ENCODE peak calls at places on chromosomes 4 and X, in seven cellular contexts. One of them, this sample, is unnamed.

GRCh38 chrX:120664081-120664480 is 34.2 kb upstream of the C1GALT1C1 start:
- DNase-seq in progenitor cell of endocrine pancreas: no peak
- DNase-seq in activated T-helper 1 cell treated with anti-CD3 and anti-CD28 coated beads, Interleukin-2, amount 50 U/mL, for 16 hours: no peak
- DNase-seq in AG08396: no peak
- DNase-seq in left lung: no peak
- DNase-seq in stimulated activated naive B cell treated with anti-CD40 and anti-IgM and Interleukin-4, amounts not matched to agents 10 μg/mL and 1 μg/mL and 100 μg/mL, for 72 hours: no peak
- DNase-seq in upper lobe of right lung: no peak
- DNase-seq in this sample: no peak

GRCh38 chr4:165006457-165006856 is 25.3 kb upstream of the TRIM60 start:
- DNase-seq in activated T-helper 1 cell treated with anti-CD3 and anti-CD28 coated beads, Interleukin-2, amount 50 U/mL, for 16 hours: no peak
- DNase-seq in stimulated activated naive B cell treated with anti-CD40 and anti-IgM and Interleukin-4, amounts not matched to agents 10 μg/mL and 1 μg/mL and 100 μg/mL, for 72 hours: no peak
- DNase-seq in AG08396: no peak
- DNase-seq in left lung: no peak
- DNase-seq in upper lobe of right lung: no peak
- DNase-seq in progenitor cell of endocrine pancreas: no peak
- DNase-seq in this sample: no peak

GRCh38 chr4:38179690-38180299 is 219.6 kb downstream of the PTTG2 start:
- DNase-seq in progenitor cell of endocrine pancreas: peak; percentile 71
- DNase-seq in left lung: peak; percentile 69
- DNase-seq in activated T-helper 1 cell treated with anti-CD3 and anti-CD28 coated beads, Interleukin-2, amount 50 U/mL, for 16 hours: peak; percentile 55
- DNase-seq in stimulated activated naive B cell treated with anti-CD40 and anti-IgM and Interleukin-4, amounts not matched to agents 10 μg/mL and 1 μg/mL and 100 μg/mL, for 72 hours: peak; percentile 52
- DNase-seq in upper lobe of right lung: peak; percentile 68
- DNase-seq in AG08396: peak; percentile 67
- DNase-seq in this sample: peak; percentile 85

GRCh38 chr4:136241221-136241986 is 1290.9 kb downstream of the PCDH18 start:
- DNase-seq in AG08396: no peak
- DNase-seq in progenitor cell of endocrine pancreas: no peak
- DNase-seq in left lung: no peak
- DNase-seq in stimulated activated naive B cell treated with anti-CD40 and anti-IgM and Interleukin-4, amounts not matched to agents 10 μg/mL and 1 μg/mL and 100 μg/mL, for 72 hours: no peak
- DNase-seq in activated T-helper 1 cell treated with anti-CD3 and anti-CD28 coated beads, Interleukin-2, amount 50 U/mL, for 16 hours: no peak
- DNase-seq in upper lobe of right lung: no peak
- DNase-seq in this sample: no peak

GRCh38 chrX:118116308-118117068 is at the start of gene KLHL13:
- DNase-seq in left lung: no peak
- DNase-seq in activated T-helper 1 cell treated with anti-CD3 and anti-CD28 coated beads, Interleukin-2, amount 50 U/mL, for 16 hours: no peak
- DNase-seq in progenitor cell of endocrine pancreas: peak; percentile 35
- DNase-seq in upper lobe of right lung: peak; percentile 58
- DNase-seq in AG08396: peak; percentile 82
- DNase-seq in stimulated activated naive B cell treated with anti-CD40 and anti-IgM and Interleukin-4, amounts not matched to agents 10 μg/mL and 1 μg/mL and 100 μg/mL, for 72 hours: no peak
- DNase-seq in this sample: peak; percentile 50

GRCh38 chrX:46819136-46819535 is 17.7 kb upstream of the RP2 start:
- DNase-seq in left lung: no peak
- DNase-seq in upper lobe of right lung: no peak
- DNase-seq in activated T-helper 1 cell treated with anti-CD3 and anti-CD28 coated beads, Interleukin-2, amount 50 U/mL, for 16 hours: no peak
- DNase-seq in AG08396: no peak
- DNase-seq in stimulated activated naive B cell treated with anti-CD40 and anti-IgM and Interleukin-4, amounts not matched to agents 10 μg/mL and 1 μg/mL and 100 μg/mL, for 72 hours: no peak
- DNase-seq in progenitor cell of endocrine pancreas: no peak
- DNase-seq in this sample: no peak

GRCh38 chr4:156197216-156197615 is 243.6 kb upstream of the CTSO start:
- DNase-seq in left lung: no peak
- DNase-seq in progenitor cell of endocrine pancreas: no peak
- DNase-seq in stimulated activated naive B cell treated with anti-CD40 and anti-IgM and Interleukin-4, amounts not matched to agents 10 μg/mL and 1 μg/mL and 100 μg/mL, for 72 hours: no peak
- DNase-seq in upper lobe of right lung: no peak
- DNase-seq in activated T-helper 1 cell treated with anti-CD3 and anti-CD28 coated beads, Interleukin-2, amount 50 U/mL, for 16 hours: no peak
- DNase-seq in AG08396: no peak
- DNase-seq in this sample: no peak

GRCh38 chrX:47745386-47745785 is 86.4 kb upstream of the UXT start:
- DNase-seq in stimulated activated naive B cell treated with anti-CD40 and anti-IgM and Interleukin-4, amounts not matched to agents 10 μg/mL and 1 μg/mL and 100 μg/mL, for 72 hours: no peak
- DNase-seq in AG08396: no peak
- DNase-seq in left lung: no peak
- DNase-seq in activated T-helper 1 cell treated with anti-CD3 and anti-CD28 coated beads, Interleukin-2, amount 50 U/mL, for 16 hours: no peak
- DNase-seq in upper lobe of right lung: no peak
- DNase-seq in progenitor cell of endocrine pancreas: no peak
- DNase-seq in this sample: no peak

GRCh38 chrX:53685711-53686110 is 808 bp downstream of the HUWE1 start:
- DNase-seq in progenitor cell of endocrine pancreas: no peak
- DNase-seq in activated T-helper 1 cell treated with anti-CD3 and anti-CD28 coated beads, Interleukin-2, amount 50 U/mL, for 16 hours: no peak
- DNase-seq in stimulated activated naive B cell treated with anti-CD40 and anti-IgM and Interleukin-4, amounts not matched to agents 10 μg/mL and 1 μg/mL and 100 μg/mL, for 72 hours: no peak
- DNase-seq in left lung: no peak
- DNase-seq in AG08396: no peak
- DNase-seq in upper lobe of right lung: no peak
- DNase-seq in this sample: no peak

GRCh38 chr4:16785800-16786527 is 112.5 kb downstream of the LDB2 start:
- DNase-seq in activated T-helper 1 cell treated with anti-CD3 and anti-CD28 coated beads, Interleukin-2, amount 50 U/mL, for 16 hours: no peak
- DNase-seq in AG08396: peak; percentile 12
- DNase-seq in progenitor cell of endocrine pancreas: no peak
- DNase-seq in stimulated activated naive B cell treated with anti-CD40 and anti-IgM and Interleukin-4, amounts not matched to agents 10 μg/mL and 1 μg/mL and 100 μg/mL, for 72 hours: no peak
- DNase-seq in upper lobe of right lung: no peak
- DNase-seq in left lung: no peak
- DNase-seq in this sample: no peak

GRCh38 chrX:69153060-69153730 is 12.1 kb downstream of the PJA1 start:
- DNase-seq in activated T-helper 1 cell treated with anti-CD3 and anti-CD28 coated beads, Interleukin-2, amount 50 U/mL, for 16 hours: no peak
- DNase-seq in upper lobe of right lung: no peak
- DNase-seq in stimulated activated naive B cell treated with anti-CD40 and anti-IgM and Interleukin-4, amounts not matched to agents 10 μg/mL and 1 μg/mL and 100 μg/mL, for 72 hours: no peak
- DNase-seq in AG08396: peak; percentile 39
- DNase-seq in progenitor cell of endocrine pancreas: no peak
- DNase-seq in left lung: no peak
- DNase-seq in this sample: peak; percentile 56

GRCh38 chrX:150548684-150549083 is 19.7 kb upstream of the MTM1 start:
- DNase-seq in stimulated activated naive B cell treated with anti-CD40 and anti-IgM and Interleukin-4, amounts not matched to agents 10 μg/mL and 1 μg/mL and 100 μg/mL, for 72 hours: no peak
- DNase-seq in progenitor cell of endocrine pancreas: no peak
- DNase-seq in activated T-helper 1 cell treated with anti-CD3 and anti-CD28 coated beads, Interleukin-2, amount 50 U/mL, for 16 hours: no peak
- DNase-seq in upper lobe of right lung: no peak
- DNase-seq in AG08396: peak; percentile 39
- DNase-seq in left lung: no peak
- DNase-seq in this sample: no peak

GRCh38 chr4:25020240-25020639 is 10.5 kb downstream of the LGI2 start:
- DNase-seq in activated T-helper 1 cell treated with anti-CD3 and anti-CD28 coated beads, Interleukin-2, amount 50 U/mL, for 16 hours: no peak
- DNase-seq in AG08396: no peak
- DNase-seq in upper lobe of right lung: no peak
- DNase-seq in stimulated activated naive B cell treated with anti-CD40 and anti-IgM and Interleukin-4, amounts not matched to agents 10 μg/mL and 1 μg/mL and 100 μg/mL, for 72 hours: no peak
- DNase-seq in left lung: no peak
- DNase-seq in progenitor cell of endocrine pancreas: no peak
- DNase-seq in this sample: no peak

GRCh38 chr4:84666444-84666843 is 83.5 kb downstream of the CDS1 start:
- DNase-seq in left lung: no peak
- DNase-seq in progenitor cell of endocrine pancreas: no peak
- DNase-seq in stimulated activated naive B cell treated with anti-CD40 and anti-IgM and Interleukin-4, amounts not matched to agents 10 μg/mL and 1 μg/mL and 100 μg/mL, for 72 hours: no peak
- DNase-seq in activated T-helper 1 cell treated with anti-CD3 and anti-CD28 coated beads, Interleukin-2, amount 50 U/mL, for 16 hours: no peak
- DNase-seq in upper lobe of right lung: no peak
- DNase-seq in AG08396: no peak
- DNase-seq in this sample: no peak

GRCh38 chr4:169565606-169566351 is 46.6 kb downstream of the NEK1 start:
- DNase-seq in left lung: no peak
- DNase-seq in progenitor cell of endocrine pancreas: no peak
- DNase-seq in stimulated activated naive B cell treated with anti-CD40 and anti-IgM and Interleukin-4, amounts not matched to agents 10 μg/mL and 1 μg/mL and 100 μg/mL, for 72 hours: no peak
- DNase-seq in activated T-helper 1 cell treated with anti-CD3 and anti-CD28 coated beads, Interleukin-2, amount 50 U/mL, for 16 hours: no peak
- DNase-seq in upper lobe of right lung: no peak
- DNase-seq in AG08396: no peak
- DNase-seq in this sample: no peak

GRCh38 chr4:76011700-76012387 is 4.5 kb upstream of the CXCL9 start:
- DNase-seq in left lung: no peak
- DNase-seq in stimulated activated naive B cell treated with anti-CD40 and anti-IgM and Interleukin-4, amounts not matched to agents 10 μg/mL and 1 μg/mL and 100 μg/mL, for 72 hours: peak; percentile 46
- DNase-seq in upper lobe of right lung: no peak
- DNase-seq in AG08396: peak; percentile 71
- DNase-seq in progenitor cell of endocrine pancreas: no peak
- DNase-seq in activated T-helper 1 cell treated with anti-CD3 and anti-CD28 coated beads, Interleukin-2, amount 50 U/mL, for 16 hours: no peak
- DNase-seq in this sample: peak; percentile 54

GRCh38 chrX:10833299-10834169 is 213.1 kb upstream of the MID1 start:
- DNase-seq in upper lobe of right lung: peak; percentile 62
- DNase-seq in AG08396: no peak
- DNase-seq in stimulated activated naive B cell treated with anti-CD40 and anti-IgM and Interleukin-4, amounts not matched to agents 10 μg/mL and 1 μg/mL and 100 μg/mL, for 72 hours: no peak
- DNase-seq in activated T-helper 1 cell treated with anti-CD3 and anti-CD28 coated beads, Interleukin-2, amount 50 U/mL, for 16 hours: no peak
- DNase-seq in left lung: peak; percentile 55
- DNase-seq in progenitor cell of endocrine pancreas: peak; percentile 15
- DNase-seq in this sample: peak; percentile 60

GRCh38 chr4:17358236-17358635 is 153.7 kb downstream of the QDPR start:
- DNase-seq in AG08396: no peak
- DNase-seq in left lung: no peak
- DNase-seq in activated T-helper 1 cell treated with anti-CD3 and anti-CD28 coated beads, Interleukin-2, amount 50 U/mL, for 16 hours: no peak
- DNase-seq in stimulated activated naive B cell treated with anti-CD40 and anti-IgM and Interleukin-4, amounts not matched to agents 10 μg/mL and 1 μg/mL and 100 μg/mL, for 72 hours: no peak
- DNase-seq in upper lobe of right lung: no peak
- DNase-seq in progenitor cell of endocrine pancreas: no peak
- DNase-seq in this sample: no peak

GRCh38 chrX:12979011-12979629 is 4.2 kb downstream of the TMSB4X start:
- DNase-seq in stimulated activated naive B cell treated with anti-CD40 and anti-IgM and Interleukin-4, amounts not matched to agents 10 μg/mL and 1 μg/mL and 100 μg/mL, for 72 hours: no peak
- DNase-seq in progenitor cell of endocrine pancreas: no peak
- DNase-seq in activated T-helper 1 cell treated with anti-CD3 and anti-CD28 coated beads, Interleukin-2, amount 50 U/mL, for 16 hours: no peak
- DNase-seq in upper lobe of right lung: no peak
- DNase-seq in AG08396: no peak
- DNase-seq in left lung: no peak
- DNase-seq in this sample: no peak

GRCh38 chrX:2677764-2678163 is 13.3 kb upstream of the CD99 start:
- DNase-seq in stimulated activated naive B cell treated with anti-CD40 and anti-IgM and Interleukin-4, amounts not matched to agents 10 μg/mL and 1 μg/mL and 100 μg/mL, for 72 hours: no peak
- DNase-seq in left lung: peak; percentile 83
- DNase-seq in activated T-helper 1 cell treated with anti-CD3 and anti-CD28 coated beads, Interleukin-2, amount 50 U/mL, for 16 hours: no peak
- DNase-seq in AG08396: peak; percentile 96
- DNase-seq in progenitor cell of endocrine pancreas: no peak
- DNase-seq in upper lobe of right lung: peak; percentile 71
- DNase-seq in this sample: peak; percentile 94

GRCh38 chr4:137576437-137576836 is 44.1 kb upstream of the PCDH18 start:
- DNase-seq in upper lobe of right lung: no peak
- DNase-seq in AG08396: no peak
- DNase-seq in left lung: no peak
- DNase-seq in progenitor cell of endocrine pancreas: no peak
- DNase-seq in activated T-helper 1 cell treated with anti-CD3 and anti-CD28 coated beads, Interleukin-2, amount 50 U/mL, for 16 hours: no peak
- DNase-seq in stimulated activated naive B cell treated with anti-CD40 and anti-IgM and Interleukin-4, amounts not matched to agents 10 μg/mL and 1 μg/mL and 100 μg/mL, for 72 hours: no peak
- DNase-seq in this sample: no peak

GRCh38 chrX:68083510-68083909 is 349.8 kb downstream of the OPHN1 start:
- DNase-seq in left lung: no peak
- DNase-seq in stimulated activated naive B cell treated with anti-CD40 and anti-IgM and Interleukin-4, amounts not matched to agents 10 μg/mL and 1 μg/mL and 100 μg/mL, for 72 hours: no peak
- DNase-seq in upper lobe of right lung: no peak
- DNase-seq in AG08396: no peak
- DNase-seq in activated T-helper 1 cell treated with anti-CD3 and anti-CD28 coated beads, Interleukin-2, amount 50 U/mL, for 16 hours: no peak
- DNase-seq in progenitor cell of endocrine pancreas: no peak
- DNase-seq in this sample: no peak

GRCh38 chrX:11422529-11422857 is 129.3 kb downstream of the AMELX start:
- DNase-seq in upper lobe of right lung: no peak
- DNase-seq in left lung: no peak
- DNase-seq in AG08396: no peak
- DNase-seq in progenitor cell of endocrine pancreas: no peak
- DNase-seq in activated T-helper 1 cell treated with anti-CD3 and anti-CD28 coated beads, Interleukin-2, amount 50 U/mL, for 16 hours: no peak
- DNase-seq in stimulated activated naive B cell treated with anti-CD40 and anti-IgM and Interleukin-4, amounts not matched to agents 10 μg/mL and 1 μg/mL and 100 μg/mL, for 72 hours: no peak
- DNase-seq in this sample: no peak

GRCh38 chrX:46260502-46260901 is 284.7 kb downstream of the ZNF674 start:
- DNase-seq in AG08396: no peak
- DNase-seq in upper lobe of right lung: no peak
- DNase-seq in stimulated activated naive B cell treated with anti-CD40 and anti-IgM and Interleukin-4, amounts not matched to agents 10 μg/mL and 1 μg/mL and 100 μg/mL, for 72 hours: no peak
- DNase-seq in left lung: no peak
- DNase-seq in activated T-helper 1 cell treated with anti-CD3 and anti-CD28 coated beads, Interleukin-2, amount 50 U/mL, for 16 hours: no peak
- DNase-seq in progenitor cell of endocrine pancreas: no peak
- DNase-seq in this sample: no peak